ENCODE peak calls at places on chromosomes 1 and 21, in six cellular contexts. M is stimulated activated CD8-positive, alpha-beta memory T cell treated with anti-CD3 and anti-CD28 coated beads, Interleukin-7, amount 100 ng/mL, for 1 hour; X is AML-193; C is nephron progenitor cell; L is NCI-H774; Q is MV-4-11. F is an unnamed sample.
A peak's percentile ranks its signal among the peaks of the same experiment; 100 is the strongest.

GRCh38 chr1:114353233-114353632 is 157.8 kb downstream of the TRIM33 start:
- DNase-seq in Q (peak; percentile 68), L (peak; percentile 8), X (no peak), M (no peak), C (no peak), F (peak; percentile 65)

GRCh38 chr1:64484651-64485050 is 14.7 kb downstream of the CACHD1 start:
- DNase-seq in L (peak; percentile 47), C (no peak), X (no peak), Q (no peak), M (no peak), F (peak; percentile 45)

GRCh38 chr1:208497866-208498541 is 253.8 kb upstream of the PLXNA2 start:
- DNase-seq in C (no peak), X (no peak), M (no peak), L (peak; percentile 12), Q (no peak), F (peak; percentile 18)

GRCh38 chr1:9275567-9276034 is 17.1 kb upstream of the SPSB1 start:
- DNase-seq in Q (peak; percentile 96), C (no peak), L (no peak), X (peak; percentile 61), M (peak; percentile 53), F (peak; percentile 90)

GRCh38 chr1:247296599-247297180 is 35.0 kb downstream of the ZNF496 start:
- DNase-seq in L (no peak), M (no peak), X (no peak), C (no peak), Q (no peak), F (no peak)

GRCh38 chr1:3439346-3439745 is 15.1 kb upstream of the ARHGEF16 start:
- DNase-seq in L (no peak), Q (no peak), M (no peak), X (no peak), C (no peak), F (no peak)

GRCh38 chr1:110339427-110340206 is 440 bp downstream of the RBM15 start:
- DNase-seq in M (peak; percentile 25), X (peak; percentile 43), C (peak; percentile 63), Q (no peak), L (peak; percentile 30), F (peak; percentile 49)

GRCh38 chr1:231424950-231425805 is 3.1 kb upstream of the EGLN1 start:
- DNase-seq in M (no peak), L (no peak), X (no peak), Q (no peak), C (no peak), F (no peak)

GRCh38 chr1:173475564-173476196 is 1.5 kb upstream of the PRDX6 start:
- DNase-seq in X (no peak), M (no peak), L (no peak), C (no peak), Q (no peak), F (peak; percentile 88)

GRCh38 chr1:230807029-230807428 is 59.8 kb downstream of the CAPN9 start:
- DNase-seq in L (no peak), Q (no peak), M (no peak), X (no peak), C (no peak), F (no peak)

GRCh38 chr1:21725738-21726392 is 56.7 kb upstream of the RAP1GAP start:
- DNase-seq in C (no peak), X (no peak), Q (no peak), M (no peak), L (no peak), F (no peak)

GRCh38 chr1:63575340-63575826 is 17.8 kb upstream of the PGM1 start:
- DNase-seq in Q (peak; percentile 3), X (peak; percentile 44), M (no peak), C (no peak), L (no peak), F (peak; percentile 39)

GRCh38 chr1:55428944-55429931 is 214.1 kb upstream of the USP24 start:
- DNase-seq in X (no peak), Q (peak; percentile 53), M (no peak), L (no peak), C (no peak), F (peak; percentile 95)

GRCh38 chr1:2073382-2074230 is 23.4 kb downstream of the PRKCZ start:
- DNase-seq in M (no peak), L (no peak), X (no peak), Q (no peak), C (peak; percentile 54), F (no peak)

GRCh38 chr1:115536279-115536816 is 105.4 kb upstream of the VANGL1 start:
- DNase-seq in C (no peak), M (no peak), X (no peak), L (no peak), Q (no peak), F (peak; percentile 55)

GRCh38 chr1:15328245-15328784 is 81.3 kb downstream of the FHAD1 start:
- DNase-seq in Q (no peak), L (no peak), M (no peak), C (no peak), X (no peak), F (no peak)

GRCh38 chr1:231274119-231274825 is 33.3 kb downstream of the GNPAT start:
- DNase-seq in Q (no peak), X (no peak), M (no peak), C (no peak), L (no peak), F (peak; percentile 45)

GRCh38 chr1:45953934-45954333 is 150.5 kb downstream of the MAST2 start:
- DNase-seq in Q (no peak), C (no peak), M (no peak), X (no peak), L (no peak), F (no peak)

GRCh38 chr1:151574575-151575529 is 34.7 kb downstream of the TUFT1 start:
- DNase-seq in Q (peak; percentile 26), M (no peak), C (no peak), L (no peak), X (no peak), F (peak; percentile 93)

GRCh38 chr1:97999320-97999719 is 78.5 kb upstream of the DPYD start:
- DNase-seq in X (no peak), Q (no peak), C (no peak), L (no peak), M (no peak), F (peak; percentile 57)

GRCh38 chr1:64962447-64962846 is 3.9 kb downstream of the JAK1 start:
- DNase-seq in L (no peak), C (no peak), X (no peak), M (no peak), Q (no peak), F (peak; percentile 40)

GRCh38 chr1:180235502-180236239 is 5.6 kb downstream of the LHX4 start:
- DNase-seq in X (no peak), Q (no peak), C (no peak), L (no peak), M (no peak), F (no peak)

GRCh38 chr1:184407816-184408510 is 21.1 kb downstream of the C1orf21 start:
- DNase-seq in X (no peak), Q (no peak), M (no peak), C (no peak), L (no peak), F (peak; percentile 35)

GRCh38 chr1:36872858-36873257 is 161.5 kb downstream of the GRIK3 start:
- DNase-seq in Q (no peak), M (no peak), X (no peak), C (no peak), L (no peak), F (no peak)

GRCh38 chr1:203104096-203104495 is 18.3 kb upstream of the MYOG start:
- DNase-seq in X (no peak), M (no peak), C (no peak), L (no peak), Q (no peak), F (no peak)

GRCh38 chr1:221246067-221246466 is 366.8 kb downstream of the HLX start:
- DNase-seq in X (no peak), L (no peak), C (no peak), M (no peak), Q (no peak), F (no peak)

GRCh38 chr1:47333578-47333921 is at the start of gene CMPK1:
- DNase-seq in C (peak; percentile 87), L (peak; percentile 84), M (peak; percentile 55), X (peak; percentile 73), Q (peak; percentile 66), F (peak; percentile 86)

GRCh38 chr1:208924011-208924410 is 659.5 kb upstream of the CAMK1G start:
- DNase-seq in X (no peak), C (no peak), Q (no peak), L (no peak), M (no peak), F (no peak)

GRCh38 chr1:193060938-193061337 is 1.5 kb downstream of the RO60 start:
- DNase-seq in L (no peak), C (no peak), Q (peak; percentile 19), M (no peak), X (peak; percentile 43), F (peak; percentile 16)

GRCh38 chr1:151273924-151274466 is 8.1 kb upstream of the ZNF687 start:
- DNase-seq in Q (no peak), C (no peak), M (no peak), L (no peak), X (no peak), F (no peak)

GRCh38 chr1:150813028-150813707 is 5.1 kb upstream of the CTSK start:
- DNase-seq in M (no peak), X (peak; percentile 30), Q (peak; percentile 43), C (peak; percentile 45), L (peak; percentile 57), F (peak; percentile 85)

GRCh38 chr21:33117268-33117888 is 47.4 kb downstream of the OLIG1 start:
- DNase-seq in Q (no peak), C (no peak), M (no peak), L (no peak), X (no peak), F (no peak)

GRCh38 chr1:151972533-151973270 is 21.0 kb downstream of the S100A10 start:
- DNase-seq in M (no peak), X (no peak), C (no peak), Q (peak; percentile 88), L (no peak), F (peak; percentile 94)

GRCh38 chr1:236156512-236157208 is 14.3 kb downstream of the GPR137B start:
- DNase-seq in X (peak; percentile 87), Q (peak; percentile 93), L (no peak), C (no peak), M (no peak), F (no peak)

GRCh38 chr1:116373451-116374339 is 651 bp downstream of the ATP1A1 start:
- DNase-seq in Q (no peak), X (no peak), C (peak; percentile 74), M (peak; percentile 23), L (peak; percentile 16), F (peak; percentile 67)